ENCODE peak calls at places on chromosome 2, in six cellular contexts. G is iPS-NIHi11; X is SK-MEL-5; P is B cell; U is AG20443; N is activated CD8-positive, alpha-beta memory T cell treated with anti-CD3 and anti-CD28 coated beads, Interleukin-2, amount 50 U/mL, for 48 hours. J is an unnamed sample.

GRCh38 chr2:6506311-6507258 is 359.1 kb downstream of the CMPK2 start:
- DNase-seq in P (no peak), N (no peak), G (no peak), X (no peak), U (no peak), J (no peak)

GRCh38 chr2:138718405-138718804 is 61.8 kb downstream of the NXPH2 start:
- DNase-seq in U (no peak), G (no peak), N (no peak), X (no peak), P (no peak), J (no peak)

GRCh38 chr2:147327636-147328035 is 517.2 kb upstream of the ACVR2A start:
- DNase-seq in X (no peak), G (no peak), P (no peak), U (peak; percentile 35), N (no peak), J (no peak)

GRCh38 chr2:203648273-203648672 is 58.2 kb upstream of the CD28 start:
- DNase-seq in N (no peak), G (no peak), X (no peak), U (no peak), P (no peak), J (no peak)

GRCh38 chr2:61763605-61764034 is 90.2 kb downstream of the FAM161A start:
- DNase-seq in X (peak; percentile 94), U (peak; percentile 82), P (no peak), G (peak; percentile 74), N (no peak), J (peak; percentile 76)

GRCh38 chr2:25473758-25474335 is 132.1 kb upstream of the DNMT3A start:
- DNase-seq in G (peak; percentile 31), X (no peak), U (no peak), P (no peak), N (no peak), J (no peak)

GRCh38 chr2:37188570-37188969 is at the start of gene SULT6B1:
- DNase-seq in N (no peak), U (no peak), X (no peak), G (no peak), P (no peak), J (no peak)

GRCh38 chr2:239288951-239289481 is 111.8 kb downstream of the HDAC4 start:
- DNase-seq in U (peak; percentile 45), G (no peak), P (no peak), X (no peak), N (no peak), J (no peak)

GRCh38 chr2:175631247-175631628 is 370.8 kb downstream of the LNPK start:
- DNase-seq in N (no peak), P (no peak), G (no peak), U (no peak), X (no peak), J (no peak)

GRCh38 chr2:175036582-175037018 is 31.4 kb upstream of the CHN1 start:
- DNase-seq in P (peak; percentile 32), X (peak; percentile 45), G (peak; percentile 31), N (no peak), U (peak; percentile 33), J (no peak)

GRCh38 chr2:1173528-1173927 is 222.9 kb downstream of the SNTG2 start:
- DNase-seq in P (no peak), U (no peak), G (no peak), X (no peak), N (no peak), J (no peak)